ENCODE peak calls at places on chromosomes 11 and 22, in six cellular contexts. V is CD4-positive, alpha-beta T cell; D is cardiac muscle cell; K is BE2C; Q is pancreas; M is BJ. I is an unnamed sample.

GRCh38 chr11:11569936-11570491 is 51.8 kb downstream of the GALNT18 start:
- DNase-seq in K (no peak), Q (peak), D (peak), M (no peak), V (no peak), I (no peak)

GRCh38 chr11:281486-282161 is 3.4 kb downstream of the NLRP6 start:
- DNase-seq in Q (no peak), K (no peak), D (no peak), M (no peak), V (peak), I (no peak)

GRCh38 chr11:798093-798713 is at the start of gene SLC25A22:
- DNase-seq in D (peak), M (no peak), K (peak), V (peak), Q (peak), I (peak)

GRCh38 chr11:46100670-46101069 is 20.6 kb downstream of the PHF21A start:
- DNase-seq in D (no peak), Q (no peak), M (no peak), K (no peak), V (no peak), I (no peak)

GRCh38 chr11:85028329-85029101 is 598.6 kb downstream of the DLG2 start:
- DNase-seq in D (no peak), K (no peak), Q (no peak), M (no peak), V (no peak), I (no peak)

GRCh38 chr11:90294526-90294925 is 71.7 kb upstream of the CHORDC1 start:
- DNase-seq in K (no peak), V (no peak), M (no peak), D (no peak), Q (no peak), I (no peak)

GRCh38 chr11:70574725-70575347 is 176.5 kb downstream of the CTTN start:
- DNase-seq in Q (no peak), M (no peak), V (no peak), D (no peak), K (no peak), I (no peak)

GRCh38 chr11:44592125-44592643 is 26.7 kb downstream of the CD82 start:
- DNase-seq in D (peak), V (no peak), M (no peak), Q (no peak), K (no peak), I (no peak)

GRCh38 chr22:31604137-31604705 is 57.8 kb downstream of the PISD start:
- DNase-seq in Q (no peak), D (no peak), V (no peak), K (no peak), M (no peak), I (no peak)

GRCh38 chr11:129613076-129613475 is 202.6 kb upstream of the TMEM45B start:
- DNase-seq in D (peak), V (no peak), Q (no peak), M (no peak), K (no peak), I (no peak)

GRCh38 chr22:46829140-46829891 is 66.9 kb downstream of the TBC1D22A start:
- DNase-seq in M (peak), K (no peak), Q (no peak), D (peak), V (no peak), I (no peak)

GRCh38 chr11:123250811-123251655 is 56.0 kb upstream of the CLMP start:
- DNase-seq in K (no peak), M (no peak), D (no peak), V (no peak), Q (no peak), I (no peak)

GRCh38 chr22:22422629-22423112 is 85.9 kb downstream of the ZNF280B start:
- DNase-seq in K (peak), V (peak), D (peak), Q (peak), M (no peak), I (peak)

GRCh38 chr22:30435674-30436126 is 10.1 kb downstream of the MTFP1 start:
- DNase-seq in V (peak), D (no peak), K (no peak), Q (no peak), M (no peak), I (no peak)

GRCh38 chr11:36240746-36241295 is 48.4 kb downstream of the COMMD9 start:
- DNase-seq in V (no peak), K (no peak), M (no peak), D (no peak), Q (no peak), I (no peak)

GRCh38 chr11:118176400-118177134 is at the start of gene SCN2B:
- DNase-seq in Q (no peak), V (no peak), K (no peak), D (peak), M (no peak), I (no peak)

GRCh38 chr11:66855574-66856495 is 1.0 kb upstream of the LRFN4 start:
- DNase-seq in V (peak), D (peak), Q (peak), K (peak), M (peak), I (peak)

GRCh38 chr11:27317751-27318150 is 45.3 kb downstream of the CCDC34 start:
- DNase-seq in M (no peak), Q (no peak), D (peak), V (no peak), K (no peak), I (no peak)

GRCh38 chr11:126246636-126247035 is 22.1 kb downstream of the SRPRA start:
- DNase-seq in V (no peak), K (no peak), D (peak), Q (no peak), M (no peak), I (no peak)

GRCh38 chr11:126696976-126697375 is 303.6 kb downstream of the KIRREL3 start:
- DNase-seq in Q (no peak), K (no peak), D (no peak), V (no peak), M (no peak), I (no peak)

GRCh38 chr11:69614085-69614484 is 26.9 kb upstream of the CCND1 start:
- DNase-seq in Q (no peak), D (no peak), M (no peak), K (no peak), V (no peak), I (no peak)

GRCh38 chr11:12675951-12676711 is 1.9 kb downstream of the TEAD1 start:
- DNase-seq in V (no peak), Q (no peak), D (peak), M (no peak), K (no peak), I (peak)

GRCh38 chr11:44264126-44264749 is 45.7 kb downstream of the ALX4 start:
- DNase-seq in V (no peak), D (no peak), M (no peak), Q (no peak), K (no peak), I (no peak)

GRCh38 chr11:355581-356458 is 13.5 kb upstream of the B4GALNT4 start:
- DNase-seq in D (peak), Q (peak), V (peak), M (peak), K (peak), I (peak)

GRCh38 chr11:86370922-86371614 is 3.6 kb upstream of the CCDC81 start:
- DNase-seq in D (peak), M (peak), V (no peak), K (no peak), Q (no peak), I (no peak)

GRCh38 chr11:78420255-78420764 is 2.7 kb upstream of the GAB2 start:
- DNase-seq in V (peak), D (peak), Q (peak), K (peak), M (no peak), I (peak)

GRCh38 chr11:76788661-76789442 is 5.7 kb downstream of the TSKU start:
- DNase-seq in D (no peak), K (no peak), V (no peak), Q (peak), M (no peak), I (no peak)

GRCh38 chr11:124301482-124301881 is 12.3 kb downstream of the OR8D1 start:
- DNase-seq in D (peak), V (no peak), Q (no peak), M (no peak), K (no peak), I (no peak)

GRCh38 chr11:28417601-28418323 is 309.6 kb downstream of the METTL15 start:
- DNase-seq in M (no peak), Q (no peak), V (no peak), D (no peak), K (peak), I (no peak)

GRCh38 chr11:47127213-47127612 is 49.5 kb downstream of the ARFGAP2 start:
- DNase-seq in Q (peak), V (no peak), D (no peak), K (no peak), M (no peak), I (no peak)

GRCh38 chr11:28759311-28759710 is 651.1 kb downstream of the METTL15 start:
- DNase-seq in V (no peak), Q (peak), K (no peak), M (no peak), D (peak), I (no peak)

GRCh38 chr11:27795955-27796861 is 96.0 kb upstream of the BDNF start:
- DNase-seq in D (no peak), K (no peak), M (no peak), V (no peak), Q (no peak), I (peak)

GRCh38 chr22:19571207-19571795 is 47.1 kb upstream of the CLDN5 start:
- DNase-seq in M (no peak), Q (no peak), D (peak), K (no peak), V (no peak), I (no peak)

GRCh38 chr11:47186076-47186936 is at the start of gene PACSIN3:
- DNase-seq in D (peak), Q (no peak), K (peak), M (no peak), V (peak), I (peak)

GRCh38 chr11:77705195-77705876 is 67.7 kb upstream of the CLNS1A start:
- DNase-seq in Q (no peak), D (peak), M (no peak), V (no peak), K (no peak), I (no peak)

DNA sequence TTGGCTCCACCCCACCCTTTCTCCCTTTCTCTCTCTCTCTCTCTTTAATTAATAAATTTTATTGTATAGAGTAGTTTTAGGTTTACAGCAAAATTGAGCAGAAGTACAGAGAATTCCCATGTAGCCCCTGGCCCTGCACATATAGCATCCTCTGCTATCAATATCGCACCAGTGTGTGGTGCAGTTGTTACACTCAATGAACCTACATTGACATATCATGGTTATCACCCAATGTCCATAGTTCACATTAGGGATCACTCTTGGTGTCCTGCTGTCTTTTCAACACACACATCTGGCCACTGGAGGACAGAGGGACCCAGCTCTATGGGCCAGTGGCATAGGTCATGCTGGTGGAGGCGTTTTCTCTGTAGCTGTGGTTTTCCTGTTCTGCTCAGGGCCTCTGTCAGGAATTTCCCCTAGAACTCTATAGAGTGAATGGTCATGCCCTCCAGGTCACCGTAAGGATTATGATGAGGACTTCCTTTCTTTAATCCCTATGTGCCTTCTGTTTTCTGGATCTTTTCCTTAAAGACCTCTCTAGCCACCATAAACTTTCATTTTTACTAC is 98.2 kb upstream of the NAV2 start:
- DNase-seq in Q (no peak), V (no peak), D (no peak), M (no peak), K (no peak), I (no peak)
- TF ChIP-seq CTCF in Q (no peak), V (no peak), D (no peak), M (no peak), K (no peak), I (no peak)

GRCh38 chr11:102061276-102061675 is 14.0 kb downstream of the CFAP300 start:
- DNase-seq in M (no peak), V (no peak), K (no peak), D (peak), Q (no peak), I (no peak)
- TF ChIP-seq CTCF in M (no peak), V (no peak), K (peak), D (peak), Q (no peak), I (peak)

DNA sequence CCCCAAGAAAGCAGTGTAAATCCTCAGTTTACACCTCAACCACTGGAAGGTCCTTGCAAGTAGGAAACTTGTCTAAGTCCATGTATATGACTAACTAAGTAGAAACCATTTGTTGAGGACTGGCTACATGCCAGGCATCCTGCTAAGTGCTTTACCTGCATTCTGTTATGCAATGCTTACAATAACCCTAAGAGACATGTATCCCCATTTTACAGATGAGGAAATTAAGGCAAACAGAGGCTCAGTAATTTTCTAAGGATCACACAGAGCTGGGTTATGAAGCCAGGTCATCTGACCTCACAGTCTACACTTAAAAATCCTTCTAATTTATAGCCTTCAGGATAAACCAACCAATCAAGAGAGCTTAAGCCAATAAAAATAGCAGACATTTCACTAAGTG is 1.5 kb downstream of the TIMM10 start:
- DNase-seq in D (no peak), M (no peak), Q (no peak), V (no peak), K (no peak), I (no peak)
- TF ChIP-seq CTCF in D (no peak), M (no peak), Q (no peak), V (no peak), K (no peak), I (no peak)

DNA sequence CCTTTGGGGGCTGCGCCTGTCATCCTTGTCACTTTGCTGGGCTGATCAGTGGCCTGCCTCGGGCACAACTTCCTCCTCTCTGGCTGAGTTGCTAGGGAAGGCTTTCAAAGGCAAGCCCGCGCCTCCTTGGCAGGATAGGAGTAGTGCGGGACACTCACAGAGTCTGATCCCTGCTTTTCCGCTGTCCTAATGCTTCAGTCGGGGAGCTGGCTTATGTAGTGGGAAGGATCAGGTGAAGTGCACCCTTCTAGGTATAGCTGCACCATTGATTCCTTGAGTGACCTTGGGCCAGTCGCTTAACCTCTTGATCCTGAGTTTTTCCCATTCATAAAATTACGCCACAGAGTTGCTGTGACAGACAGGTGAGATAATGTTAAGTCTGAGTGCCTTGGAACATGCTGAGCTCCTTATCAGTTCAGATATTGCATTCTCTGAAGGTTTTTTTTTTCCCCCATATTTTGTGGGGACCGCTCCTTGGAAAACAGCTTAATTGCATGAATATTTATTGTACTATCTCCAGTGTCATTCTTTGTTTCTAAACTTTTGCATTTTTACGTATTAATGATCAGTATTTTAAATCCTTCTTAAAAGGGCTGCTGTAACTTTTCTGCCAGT is 943 bp downstream of the IPO7 start:
- DNase-seq in K (no peak), Q (peak), V (no peak), M (no peak), D (no peak), I (no peak)
- TF ChIP-seq CTCF in K (no peak), Q (no peak), V (no peak), M (no peak), D (no peak), I (no peak)

I was measured in nephron progenitor cell.